ENCODE peak calls at places on chromosome X, in ten cellular contexts. S, J, F, G, M, E, N, T, K and X are unnamed samples.

GRCh38 chrX:129825746-129826505 is 17.8 kb downstream of the ZDHHC9 start:
- DNase-seq in S (no peak), J (no peak), F (no peak), G (no peak), M (no peak), E (no peak), N (no peak), T (no peak), K (no peak), X (no peak)

GRCh38 chrX:66632986-66633385 is 5.9 kb downstream of the EDA2R start:
- DNase-seq in S (no peak), J (peak), F (peak), G (no peak), M (no peak), E (no peak), N (no peak), T (no peak), K (no peak), X (peak)

GRCh38 chrX:1385251-1385794 is 6.6 kb downstream of the SLC25A6 start:
- DNase-seq in S (no peak), J (no peak), F (no peak), G (no peak), M (no peak), E (no peak), N (no peak), T (peak), K (peak), X (no peak)

GRCh38 chrX:100593142-100593541 is 8.4 kb downstream of the TNMD start:
- DNase-seq in S (no peak), J (no peak), F (no peak), G (no peak), M (no peak), E (no peak), N (no peak), T (no peak), K (no peak), X (no peak)

GRCh38 chrX:42606591-42606990 is 171.4 kb downstream of the PPP1R2C start:
- DNase-seq in S (no peak), J (no peak), F (no peak), G (no peak), M (no peak), E (no peak), N (no peak), T (no peak), K (no peak), X (no peak)

GRCh38 chrX:44935640-44936039 is 62.7 kb downstream of the KDM6A start:
- DNase-seq in S (no peak), J (no peak), F (no peak), G (no peak), M (no peak), E (no peak), N (no peak), T (no peak), K (peak), X (no peak)

GRCh38 chrX:3219231-3219630 is 127.2 kb downstream of the MXRA5 start:
- DNase-seq in S (no peak), J (no peak), F (no peak), G (no peak), M (no peak), E (no peak), N (no peak), T (no peak), K (no peak), X (no peak)

GRCh38 chrX:617401-617800 is 13.2 kb upstream of the SHOX start:
- DNase-seq in S (no peak), J (no peak), F (no peak), G (no peak), M (no peak), E (no peak), N (no peak), T (no peak), K (no peak), X (no peak)

GRCh38 chrX:47828984-47829383 is 7.7 kb upstream of the ZNF81 start:
- DNase-seq in S (no peak), J (no peak), F (peak), G (no peak), M (no peak), E (no peak), N (no peak), T (no peak), K (no peak), X (no peak)

GRCh38 chrX:154072192-154072591 is 25.3 kb downstream of the MECP2 start:
- DNase-seq in S (no peak), J (no peak), F (no peak), G (no peak), M (no peak), E (no peak), N (no peak), T (no peak), K (no peak), X (no peak)

GRCh38 chrX:9492901-9493300 is 28.0 kb downstream of the TBL1X start:
- DNase-seq in S (no peak), J (no peak), F (no peak), G (no peak), M (no peak), E (no peak), N (no peak), T (no peak), K (no peak), X (no peak)

GRCh38 chrX:17707731-17708130 is 29.6 kb upstream of the SCML1 start:
- DNase-seq in S (no peak), J (no peak), F (no peak), G (no peak), M (no peak), E (no peak), N (no peak), T (no peak), K (no peak), X (no peak)

GRCh38 chrX:100648601-100649417 is 4.8 kb downstream of the SRPX2 start:
- DNase-seq in S (no peak), J (peak), F (peak), G (no peak), M (peak), E (no peak), N (no peak), T (no peak), K (no peak), X (no peak)

GRCh38 chrX:149199734-149200133 is 305.4 kb downstream of the IDS start:
- DNase-seq in S (no peak), J (no peak), F (no peak), G (no peak), M (no peak), E (no peak), N (no peak), T (no peak), K (no peak), X (no peak)